ENCODE peak calls at places on chromosomes 11 and 22, in four cellular contexts. Y, W, E and H are unnamed samples.

GRCh38 chr11:111733655-111734088 is 32.5 kb downstream of the PPP2R1B start:
- DNase-seq in Y (peak), W (no peak), E (no peak), H (no peak)

GRCh38 chr11:75263944-75264349 is 23.4 kb downstream of the TPBGL start:
- DNase-seq in Y (no peak), E (no peak), W (no peak), H (peak)

GRCh38 chr11:32531528-32531927 is 52.1 kb upstream of the EIF3M start:
- DNase-seq in Y (no peak), W (no peak), E (no peak), H (no peak)

GRCh38 chr11:45606514-45607024 is 58.9 kb downstream of the CHST1 start:
- DNase-seq in W (no peak), Y (no peak), E (no peak), H (no peak)

GRCh38 chr11:102476812-102477211 is 24.2 kb upstream of the TMEM123 start:
- DNase-seq in E (no peak), W (peak), Y (peak), H (no peak)

GRCh38 chr11:1091332-1092083 is 16.8 kb downstream of the MUC2 start:
- DNase-seq in Y (no peak), W (no peak), E (no peak), H (no peak)

GRCh38 chr22:23073506-23074229 is 3.3 kb downstream of the GNAZ start:
- DNase-seq in E (no peak), Y (peak), W (no peak), H (no peak)

GRCh38 chr11:32307449-32307848 is 127.9 kb downstream of the WT1 start:
- DNase-seq in W (no peak), E (no peak), Y (no peak), H (no peak)

GRCh38 chr11:133168016-133168415 is 364.3 kb downstream of the OPCML start:
- DNase-seq in Y (no peak), W (no peak), E (no peak), H (no peak)

GRCh38 chr11:69052343-69053168 is 3.8 kb downstream of the TPCN2 start:
- DNase-seq in E (no peak), Y (no peak), W (no peak), H (no peak)

GRCh38 chr11:32435511-32435946 is at the start of gene WT1:
- DNase-seq in E (no peak), W (no peak), Y (peak), H (no peak)

DNA sequence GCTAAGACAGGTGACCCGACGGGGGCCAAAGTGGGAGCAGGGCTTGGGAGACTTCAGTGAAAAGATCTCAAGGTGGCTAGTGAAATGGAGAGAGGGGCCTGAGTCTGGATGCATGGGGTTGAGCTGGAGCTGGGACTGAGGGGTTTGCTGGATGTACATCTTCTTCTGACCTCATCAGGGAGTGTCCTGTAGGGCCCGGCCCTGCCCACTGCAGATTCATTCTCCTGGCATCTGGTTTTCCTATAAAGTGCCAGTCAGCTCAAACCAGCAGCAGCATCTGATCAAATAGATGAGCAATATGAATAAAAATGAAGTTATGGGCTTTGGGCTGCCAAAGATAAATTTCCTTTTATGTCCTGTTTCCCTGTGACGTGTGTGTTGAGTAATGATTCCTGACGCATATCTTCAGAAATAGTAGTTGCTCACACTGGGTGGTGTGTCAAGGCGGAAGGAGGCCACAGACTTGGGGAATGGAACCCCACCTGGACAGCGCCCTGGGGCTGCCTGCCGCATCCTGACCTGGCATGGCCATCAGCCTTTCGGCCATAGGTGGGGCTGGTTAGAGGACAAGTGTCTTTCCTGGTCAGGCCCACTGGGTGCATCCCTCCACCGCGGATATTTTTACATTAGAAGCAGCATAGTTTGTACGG is 135.4 kb downstream of the OSBP2 start:
- DNase-seq in E (no peak), Y (no peak), W (peak), H (no peak)
- TF ChIP-seq CTCF in E (no peak), Y (no peak), W (no peak), H (no peak)

GRCh38 chr11:72378704-72379383 is 55.5 kb downstream of the CLPB start:
- DNase-seq in E (no peak), W (peak), Y (peak), H (no peak)
- H3K4me3 ChIP-seq in E (no peak), W (no peak), Y (no peak), H (no peak)

DNA sequence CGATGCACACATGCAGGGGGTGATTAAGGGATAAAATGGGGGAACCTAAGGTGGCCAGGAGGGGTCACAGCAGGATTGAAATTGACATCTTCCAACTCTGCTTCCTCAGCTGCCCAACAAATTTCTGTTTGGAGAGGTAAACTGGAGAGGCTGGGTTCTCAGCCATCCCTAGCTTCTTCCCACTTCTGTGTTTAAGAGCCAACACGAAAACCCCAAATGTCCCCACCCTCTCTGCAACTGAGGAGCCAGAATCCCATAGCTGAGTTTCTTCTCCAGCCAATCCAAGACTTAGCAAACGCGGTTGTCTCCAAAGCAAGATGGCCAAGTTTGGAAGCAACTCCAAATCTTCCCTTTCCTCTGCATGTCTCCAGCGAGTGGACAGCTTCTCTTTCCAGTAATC is 539.1 kb downstream of the MIAT start:
- DNase-seq in W (no peak), Y (no peak), E (no peak), H (no peak)
- TF ChIP-seq CTCF in W (no peak), Y (no peak), E (no peak), H (no peak)

DNA sequence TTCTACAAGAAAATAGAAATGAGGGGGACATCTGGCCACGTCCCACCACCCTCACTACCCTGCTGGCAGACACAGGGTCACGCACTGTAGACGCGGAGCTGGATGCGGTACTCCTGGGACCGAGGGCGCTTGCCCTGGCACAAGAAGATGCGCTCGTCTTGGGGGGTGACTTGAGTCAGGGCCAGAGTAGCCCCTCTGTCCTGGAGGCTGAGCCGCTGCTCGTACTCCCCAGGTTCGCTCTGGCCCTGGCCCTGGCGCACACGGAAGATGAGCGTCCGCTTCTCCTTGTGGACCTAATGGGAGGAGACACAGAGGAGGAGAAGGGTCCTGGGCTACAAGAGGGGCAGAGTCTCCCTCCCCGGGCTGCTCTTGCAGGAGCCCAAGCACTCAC is 2.2 kb downstream of the MCAM start:
- DNase-seq in W (no peak), E (no peak), Y (no peak), H (no peak)
- H3K4me3 ChIP-seq in W (peak), E (no peak), Y (peak), H (peak)

DNA sequence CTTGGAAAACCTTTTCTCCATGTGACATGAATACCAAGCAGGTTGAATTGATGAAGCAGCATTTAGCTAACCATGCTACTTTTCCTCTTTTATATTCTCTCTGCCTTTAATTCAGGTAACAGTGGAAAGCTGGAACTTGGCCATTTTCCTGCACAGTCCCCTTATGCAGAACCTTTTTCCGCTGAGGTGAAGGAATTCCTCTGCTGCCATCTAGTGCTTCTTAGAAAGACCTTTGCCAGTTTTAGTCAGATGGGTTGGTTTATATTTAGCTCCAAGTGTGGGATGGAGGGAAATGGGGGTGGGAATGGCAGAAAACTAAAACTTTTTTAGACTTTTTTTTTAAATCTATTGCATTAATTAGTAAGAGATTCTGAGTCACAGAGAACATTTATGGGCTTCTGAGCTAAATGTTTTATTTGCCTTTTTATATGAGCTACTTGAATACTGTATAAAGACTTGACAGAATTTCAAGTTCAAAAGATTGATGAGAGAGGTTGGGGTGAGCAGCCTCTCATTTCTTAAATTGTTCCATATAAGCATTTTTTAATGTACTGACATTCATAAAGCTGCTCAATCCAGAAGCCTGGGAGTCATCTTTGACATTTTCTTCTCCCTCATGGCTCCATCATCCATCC is 153.9 kb upstream of the ZC3H12C start:
- DNase-seq in W (no peak), E (peak), Y (no peak), H (peak)
- TF ChIP-seq CTCF in W (no peak), E (peak), Y (no peak), H (peak)

GRCh38 chr11:62603072-62603408 is 1.4 kb upstream of the MTA2 start:
- DNase-seq in E (no peak), W (no peak), Y (no peak), H (no peak)
- H3K4me3 ChIP-seq in E (no peak), W (peak), Y (peak), H (no peak)

GRCh38 chr22:37427128-37427710 is at the start of gene ELFN2:
- DNase-seq in E (no peak), Y (peak), W (peak), H (no peak)
- TF ChIP-seq CTCF in E (no peak), Y (no peak), W (no peak), H (no peak)

GRCh38 chr11:95149659-95150294 is 60.1 kb downstream of the ENDOD1 start:
- DNase-seq in E (peak), W (peak), Y (peak), H (no peak)
- H3K4me3 ChIP-seq in E (peak), W (peak), Y (peak), H (peak)